ENCODE peak calls at places on chromosomes 13 and 19, in six cellular contexts. One of them, this sample, is unnamed.

GRCh38 chr19:18203408-18203862 is 407 bp downstream of the RAB3A start:
- DNase-seq in ascending aorta: peak
- DNase-seq in lung: no peak
- DNase-seq in hepatocyte: peak
- DNase-seq in upper lobe of right lung: peak
- DNase-seq in sigmoid colon: no peak
- DNase-seq in this sample: peak

GRCh38 chr19:38993271-38993670 is 17.7 kb upstream of the FBXO17 start:
- DNase-seq in ascending aorta: no peak
- DNase-seq in lung: no peak
- DNase-seq in hepatocyte: peak
- DNase-seq in upper lobe of right lung: no peak
- DNase-seq in sigmoid colon: no peak
- DNase-seq in this sample: peak

GRCh38 chr19:53944416-53944815 is 18.3 kb upstream of the CACNG8 start:
- DNase-seq in ascending aorta: no peak
- DNase-seq in lung: no peak
- DNase-seq in hepatocyte: no peak
- DNase-seq in upper lobe of right lung: no peak
- DNase-seq in sigmoid colon: no peak
- DNase-seq in this sample: no peak

GRCh38 chr13:40874138-40874776 is 84.8 kb downstream of the SLC25A15 start:
- DNase-seq in ascending aorta: no peak
- DNase-seq in lung: no peak
- DNase-seq in hepatocyte: no peak
- DNase-seq in upper lobe of right lung: no peak
- DNase-seq in sigmoid colon: no peak
- DNase-seq in this sample: no peak

GRCh38 chr13:26561636-26562537 is 4.4 kb downstream of the WASF3 start:
- DNase-seq in ascending aorta: no peak
- DNase-seq in lung: peak
- DNase-seq in hepatocyte: peak
- DNase-seq in upper lobe of right lung: no peak
- DNase-seq in sigmoid colon: no peak
- DNase-seq in this sample: no peak

GRCh38 chr19:39405930-39406655 is 554 bp upstream of the ZFP36 start:
- DNase-seq in ascending aorta: no peak
- DNase-seq in lung: no peak
- DNase-seq in hepatocyte: no peak
- DNase-seq in upper lobe of right lung: no peak
- DNase-seq in sigmoid colon: no peak
- DNase-seq in this sample: no peak

GRCh38 chr19:47637550-47637949 is 28.6 kb downstream of the BICRA start:
- DNase-seq in ascending aorta: no peak
- DNase-seq in lung: no peak
- DNase-seq in hepatocyte: no peak
- DNase-seq in upper lobe of right lung: no peak
- DNase-seq in sigmoid colon: no peak
- DNase-seq in this sample: no peak

GRCh38 chr13:37090912-37091311 is 14.6 kb downstream of the CSNK1A1L start:
- DNase-seq in ascending aorta: no peak
- DNase-seq in lung: no peak
- DNase-seq in hepatocyte: no peak
- DNase-seq in upper lobe of right lung: no peak
- DNase-seq in sigmoid colon: no peak
- DNase-seq in this sample: no peak

GRCh38 chr13:67367385-67367784 is 137.2 kb upstream of the PCDH9 start:
- DNase-seq in ascending aorta: no peak
- DNase-seq in lung: no peak
- DNase-seq in hepatocyte: no peak
- DNase-seq in upper lobe of right lung: no peak
- DNase-seq in sigmoid colon: no peak
- DNase-seq in this sample: no peak

GRCh38 chr13:48156466-48156865 is 61.6 kb upstream of the MED4 start:
- DNase-seq in ascending aorta: no peak
- DNase-seq in lung: no peak
- DNase-seq in hepatocyte: no peak
- DNase-seq in upper lobe of right lung: no peak
- DNase-seq in sigmoid colon: no peak
- DNase-seq in this sample: no peak

GRCh38 chr13:94300401-94300800 is 179.1 kb downstream of the DCT start:
- DNase-seq in ascending aorta: no peak
- DNase-seq in lung: no peak
- DNase-seq in hepatocyte: no peak
- DNase-seq in upper lobe of right lung: no peak
- DNase-seq in sigmoid colon: no peak
- DNase-seq in this sample: no peak

GRCh38 chr19:55441692-55442321 is 1.3 kb downstream of the SHISA7 start:
- DNase-seq in ascending aorta: no peak
- DNase-seq in lung: no peak
- DNase-seq in hepatocyte: no peak
- DNase-seq in upper lobe of right lung: no peak
- DNase-seq in sigmoid colon: no peak
- DNase-seq in this sample: no peak

GRCh38 chr13:97498419-97498818 is 64.5 kb downstream of the RAP2A start:
- DNase-seq in ascending aorta: no peak
- DNase-seq in lung: no peak
- DNase-seq in hepatocyte: peak
- DNase-seq in upper lobe of right lung: no peak
- DNase-seq in sigmoid colon: no peak
- DNase-seq in this sample: no peak

GRCh38 chr19:13839193-13839937 is 37.6 kb upstream of the NANOS3 start:
- DNase-seq in ascending aorta: peak
- DNase-seq in lung: peak
- DNase-seq in hepatocyte: peak
- DNase-seq in upper lobe of right lung: peak
- DNase-seq in sigmoid colon: peak
- DNase-seq in this sample: no peak

GRCh38 chr19:36213793-36214387 is 575 bp downstream of the ZNF565 start:
- DNase-seq in ascending aorta: peak
- DNase-seq in lung: no peak
- DNase-seq in hepatocyte: peak
- DNase-seq in upper lobe of right lung: no peak
- DNase-seq in sigmoid colon: no peak
- DNase-seq in this sample: no peak

GRCh38 chr19:49395581-49396407 is 7.7 kb downstream of the KASH5 start:
- DNase-seq in ascending aorta: no peak
- DNase-seq in lung: peak
- DNase-seq in hepatocyte: no peak
- DNase-seq in upper lobe of right lung: peak
- DNase-seq in sigmoid colon: no peak
- DNase-seq in this sample: no peak

GRCh38 chr13:45196091-45196490 is 4.8 kb downstream of the KCTD4 start:
- DNase-seq in ascending aorta: no peak
- DNase-seq in lung: no peak
- DNase-seq in hepatocyte: no peak
- DNase-seq in upper lobe of right lung: no peak
- DNase-seq in sigmoid colon: no peak
- DNase-seq in this sample: no peak

GRCh38 chr19:45848922-45849321 is 14.0 kb downstream of the SYMPK start:
- DNase-seq in ascending aorta: no peak
- DNase-seq in lung: no peak
- DNase-seq in hepatocyte: no peak
- DNase-seq in upper lobe of right lung: no peak
- DNase-seq in sigmoid colon: no peak
- DNase-seq in this sample: no peak
- TF ChIP-seq CTCF in ascending aorta: no peak
- TF ChIP-seq CTCF in lung: no peak
- TF ChIP-seq CTCF in hepatocyte: peak
- TF ChIP-seq CTCF in upper lobe of right lung: no peak
- TF ChIP-seq CTCF in sigmoid colon: no peak
- TF ChIP-seq CTCF in this sample: peak

GRCh38 chr13:98974053-98974452 is 3.8 kb downstream of the DOCK9 start:
- DNase-seq in ascending aorta: no peak
- DNase-seq in lung: no peak
- DNase-seq in hepatocyte: no peak
- DNase-seq in upper lobe of right lung: no peak
- DNase-seq in sigmoid colon: no peak
- DNase-seq in this sample: no peak
- H3K27ac ChIP-seq in ascending aorta: no peak
- H3K27ac ChIP-seq in lung: peak
- H3K27ac ChIP-seq in hepatocyte: no peak
- H3K27ac ChIP-seq in upper lobe of right lung: peak
- H3K27ac ChIP-seq in sigmoid colon: peak
- H3K27ac ChIP-seq in this sample: no peak

GRCh38 chr19:33219261-33219812 is 6.3 kb downstream of the SLC7A10 start:
- DNase-seq in ascending aorta: no peak
- DNase-seq in lung: no peak
- DNase-seq in hepatocyte: no peak
- DNase-seq in upper lobe of right lung: no peak
- DNase-seq in sigmoid colon: no peak
- DNase-seq in this sample: no peak
- TF ChIP-seq CTCF in ascending aorta: no peak
- TF ChIP-seq CTCF in lung: no peak
- TF ChIP-seq CTCF in hepatocyte: peak
- TF ChIP-seq CTCF in upper lobe of right lung: no peak
- TF ChIP-seq CTCF in sigmoid colon: no peak
- TF ChIP-seq CTCF in this sample: no peak

GRCh38 chr13:75357576-75358295 is 124.2 kb downstream of the TBC1D4 start:
- DNase-seq in ascending aorta: no peak
- DNase-seq in lung: no peak
- DNase-seq in hepatocyte: peak
- DNase-seq in upper lobe of right lung: peak
- DNase-seq in sigmoid colon: no peak
- DNase-seq in this sample: peak

GRCh38 chr13:75360170-75360569 is 121.8 kb downstream of the TBC1D4 start:
- DNase-seq in ascending aorta: no peak
- DNase-seq in lung: no peak
- DNase-seq in hepatocyte: no peak
- DNase-seq in upper lobe of right lung: no peak
- DNase-seq in sigmoid colon: no peak
- DNase-seq in this sample: no peak

GRCh38 chr13:75356426-75356825 is 125.5 kb downstream of the TBC1D4 start:
- DNase-seq in ascending aorta: no peak
- DNase-seq in lung: no peak
- DNase-seq in hepatocyte: no peak
- DNase-seq in upper lobe of right lung: no peak
- DNase-seq in sigmoid colon: no peak
- DNase-seq in this sample: no peak

GRCh38 chr13:75362026-75362425 is 119.9 kb downstream of the TBC1D4 start:
- DNase-seq in ascending aorta: no peak
- DNase-seq in lung: no peak
- DNase-seq in hepatocyte: no peak
- DNase-seq in upper lobe of right lung: peak
- DNase-seq in sigmoid colon: no peak
- DNase-seq in this sample: no peak

DNA sequence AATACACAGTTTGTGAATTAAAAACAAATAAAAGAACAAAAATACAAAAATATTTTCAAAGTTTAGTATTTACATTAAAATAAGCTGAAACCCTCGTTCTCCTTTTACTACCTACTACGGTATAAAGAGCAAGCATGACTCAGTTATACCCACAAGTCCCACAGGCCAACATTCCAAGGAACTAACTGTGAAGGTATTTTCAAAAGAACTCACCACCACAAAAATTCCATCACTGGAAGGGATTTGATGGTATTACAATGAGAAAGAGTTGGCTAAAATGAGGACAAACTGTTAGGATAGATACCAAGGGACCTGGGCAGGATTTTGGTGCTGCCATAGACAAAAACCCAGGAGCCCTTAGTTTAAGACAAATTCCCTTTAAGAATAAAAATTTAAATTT is 122.7 kb downstream of the TBC1D4 start:
- DNase-seq in ascending aorta: no peak
- DNase-seq in lung: no peak
- DNase-seq in hepatocyte: no peak
- DNase-seq in upper lobe of right lung: no peak
- DNase-seq in sigmoid colon: no peak
- DNase-seq in this sample: peak
- H3K27ac ChIP-seq in ascending aorta: no peak
- H3K27ac ChIP-seq in lung: no peak
- H3K27ac ChIP-seq in hepatocyte: no peak
- H3K27ac ChIP-seq in upper lobe of right lung: no peak
- H3K27ac ChIP-seq in sigmoid colon: no peak
- H3K27ac ChIP-seq in this sample: no peak

DNA sequence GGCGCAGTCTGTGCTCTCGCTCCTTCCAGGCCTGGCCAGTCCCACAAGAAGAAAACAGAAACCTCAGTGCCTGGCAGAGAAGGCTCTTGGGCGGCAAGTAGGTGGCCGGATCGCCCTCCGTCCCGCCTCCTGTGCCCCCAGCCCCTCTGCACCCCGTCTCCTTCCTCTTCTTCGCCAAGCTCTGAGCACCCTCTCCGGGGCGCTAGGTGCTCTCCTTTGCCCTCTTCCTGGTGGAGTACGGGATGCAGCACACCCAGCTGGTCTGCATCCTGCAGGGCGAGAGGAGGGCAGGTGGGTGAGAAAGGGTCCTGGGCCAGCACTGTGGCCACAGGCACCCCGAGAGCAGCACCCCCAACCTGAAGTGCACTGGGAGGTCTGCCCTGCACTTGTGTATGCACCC is 17.3 kb downstream of the C13orf46 start:
- DNase-seq in ascending aorta: no peak
- DNase-seq in lung: no peak
- DNase-seq in hepatocyte: no peak
- DNase-seq in upper lobe of right lung: no peak
- DNase-seq in sigmoid colon: no peak
- DNase-seq in this sample: no peak
- TF ChIP-seq CTCF in ascending aorta: no peak
- TF ChIP-seq CTCF in lung: no peak
- TF ChIP-seq CTCF in hepatocyte: no peak
- TF ChIP-seq CTCF in upper lobe of right lung: no peak
- TF ChIP-seq CTCF in sigmoid colon: no peak
- TF ChIP-seq CTCF in this sample: no peak

GRCh38 chr19:5035817-5036732 is 67.2 kb downstream of the KDM4B start:
- DNase-seq in ascending aorta: no peak
- DNase-seq in lung: no peak
- DNase-seq in hepatocyte: no peak
- DNase-seq in upper lobe of right lung: no peak
- DNase-seq in sigmoid colon: no peak
- DNase-seq in this sample: no peak
- H3K27ac ChIP-seq in ascending aorta: no peak
- H3K27ac ChIP-seq in lung: no peak
- H3K27ac ChIP-seq in hepatocyte: no peak
- H3K27ac ChIP-seq in upper lobe of right lung: no peak
- H3K27ac ChIP-seq in sigmoid colon: peak
- H3K27ac ChIP-seq in this sample: peak

This sample was measured in RWPE1.